ENCODE peak calls at places on chromosomes 4 and X, in four cellular contexts. M is H9, I is nephron progenitor cell, N is OCI-LY7. X is an unnamed sample.

GRCh38 chr4:78551420-78552351 is at the start of gene ANXA3:
- DNase-seq in I (peak), M (peak), N (no peak), X (peak)

GRCh38 chr4:8617486-8618040 is 25.0 kb downstream of the CPZ start:
- DNase-seq in N (no peak), M (no peak), I (no peak), X (no peak)

GRCh38 chrX:38192007-38192625 is 28.6 kb downstream of the SRPX start:
- DNase-seq in I (no peak), M (peak), N (peak), X (peak)

GRCh38 chr4:7863911-7864681 is 75.6 kb downstream of the AFAP1 start:
- DNase-seq in M (peak), N (peak), I (no peak), X (no peak)

GRCh38 chrX:139969286-139969685 is 4.0 kb upstream of the CXorf66 start:
- DNase-seq in N (no peak), M (no peak), I (no peak), X (no peak)

GRCh38 chrX:150768132-150768485 is 74.9 kb downstream of the MTMR1 start:
- DNase-seq in M (no peak), I (no peak), N (no peak), X (peak)

GRCh38 chr4:38279650-38280322 is 319.6 kb downstream of the PTTG2 start:
- DNase-seq in N (no peak), I (no peak), M (no peak), X (no peak)

GRCh38 chr4:30716671-30717207 is 3.4 kb upstream of the PCDH7 start:
- DNase-seq in N (no peak), M (no peak), I (peak), X (peak)

GRCh38 chr4:73603854-73604584 is 16.2 kb downstream of the RASSF6 start:
- DNase-seq in N (no peak), M (no peak), I (no peak), X (no peak)

GRCh38 chr4:185966997-185967775 is 101.8 kb upstream of the TLR3 start:
- DNase-seq in I (no peak), N (no peak), M (no peak), X (no peak)

GRCh38 chr4:76803522-76803921 is 94.4 kb downstream of the SOWAHB start:
- DNase-seq in I (no peak), M (no peak), N (no peak), X (peak)

GRCh38 chrX:40931921-40932320 is 153.3 kb upstream of the USP9X start:
- DNase-seq in I (no peak), N (no peak), M (no peak), X (peak)

GRCh38 chr4:155025762-155026457 is 182.5 kb upstream of the NPY2R start:
- DNase-seq in N (no peak), I (peak), M (peak), X (peak)

GRCh38 chr4:146343199-146343598 is 128.9 kb downstream of the REELD1 start:
- DNase-seq in I (no peak), N (no peak), M (no peak), X (no peak)

GRCh38 chr4:146346276-146346675 is 131.9 kb downstream of the REELD1 start:
- DNase-seq in I (no peak), M (no peak), N (no peak), X (no peak)

GRCh38 chr4:146343776-146344175 is 129.4 kb downstream of the REELD1 start:
- DNase-seq in I (no peak), M (no peak), N (no peak), X (no peak)

GRCh38 chr4:146340798-146341197 is 126.5 kb downstream of the REELD1 start:
- DNase-seq in I (no peak), M (no peak), N (peak), X (peak)

GRCh38 chr4:146342600-146343192 is 128.4 kb downstream of the REELD1 start:
- DNase-seq in N (peak), M (no peak), I (peak), X (peak)
- TF ChIP-seq CTCF in N (peak), M (peak), I (peak), X (peak)

DNA sequence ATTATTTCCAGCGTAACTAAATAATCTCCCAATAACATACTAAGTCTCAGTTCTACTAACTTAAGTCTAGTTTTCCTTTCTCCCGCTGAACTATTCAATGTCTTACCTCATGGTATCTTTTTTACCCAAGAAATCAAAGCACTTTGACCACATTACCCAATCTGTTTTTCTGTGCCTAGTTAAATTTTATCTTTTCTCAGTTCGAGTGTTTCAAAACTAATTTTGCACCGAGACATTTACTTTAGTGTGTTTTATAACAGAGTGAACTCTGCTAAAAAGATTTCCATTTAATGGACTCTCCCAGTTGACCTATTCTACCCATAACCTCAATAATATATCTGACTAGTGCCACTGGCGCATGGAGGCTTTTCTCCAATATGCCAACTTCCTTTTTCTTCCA is 67.6 kb upstream of the IRF2 start:
- DNase-seq in I (no peak), M (no peak), N (no peak), X (no peak)
- TF ChIP-seq CTCF in I (no peak), M (no peak), N (no peak), X (no peak)

GRCh38 chrX:68685722-68686683 is 38.5 kb downstream of the STARD8 start:
- DNase-seq in M (peak), I (peak), N (no peak), X (no peak)
- TF ChIP-seq CTCF in M (peak), I (no peak), N (no peak), X (no peak)

GRCh38 chr4:13599159-13599558 is 28.4 kb downstream of the BOD1L1 start:
- DNase-seq in N (peak), M (peak), I (peak), X (no peak)
- TF ChIP-seq CTCF in N (peak), M (peak), I (peak), X (no peak)

GRCh38 chr4:147938481-147938880 is 206.6 kb downstream of the ARHGAP10 start:
- DNase-seq in M (no peak), N (no peak), I (no peak), X (no peak)

GRCh38 chr4:147928400-147928799 is 196.5 kb downstream of the ARHGAP10 start:
- DNase-seq in I (no peak), N (no peak), M (no peak), X (peak)

GRCh38 chr4:147927377-147928137 is 195.7 kb downstream of the ARHGAP10 start:
- DNase-seq in M (no peak), N (no peak), I (no peak), X (peak)

GRCh38 chr4:147933779-147934178 is 201.9 kb downstream of the ARHGAP10 start:
- DNase-seq in I (no peak), N (no peak), M (no peak), X (no peak)

DNA sequence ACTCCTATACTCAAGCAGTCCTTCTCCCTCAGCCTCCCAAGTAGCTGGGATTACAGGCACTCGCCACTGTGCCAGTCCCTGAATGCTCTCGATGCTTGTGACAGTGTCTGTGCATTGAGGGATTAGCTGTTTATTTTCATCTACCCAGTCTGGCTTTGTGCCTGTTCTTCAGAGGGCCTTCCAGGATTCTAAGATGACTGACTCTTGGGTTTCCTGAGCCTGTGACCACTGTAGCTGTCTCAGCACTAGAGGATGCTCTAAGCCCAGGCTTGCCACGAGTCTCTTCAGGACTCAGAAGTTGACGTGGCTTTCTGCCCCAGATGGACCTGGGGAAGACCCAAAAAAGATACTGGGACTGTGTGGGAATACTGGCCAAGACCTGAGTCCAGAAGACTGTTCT is 201.4 kb downstream of the ARHGAP10 start:
- DNase-seq in N (peak), I (no peak), M (no peak), X (no peak)
- TF ChIP-seq CTCF in N (peak), I (no peak), M (peak), X (no peak)

GRCh38 chr4:98995183-98996055 is at the start of gene METAP1:
- DNase-seq in M (peak), I (peak), N (peak), X (peak)
- TF ChIP-seq CTCF in M (peak), I (peak), N (peak), X (peak)

GRCh38 chr4:166252487-166253402 is 379.7 kb downstream of the TLL1 start:
- DNase-seq in N (peak), I (peak), M (no peak), X (peak)
- TF ChIP-seq CTCF in N (peak), I (peak), M (peak), X (peak)

DNA sequence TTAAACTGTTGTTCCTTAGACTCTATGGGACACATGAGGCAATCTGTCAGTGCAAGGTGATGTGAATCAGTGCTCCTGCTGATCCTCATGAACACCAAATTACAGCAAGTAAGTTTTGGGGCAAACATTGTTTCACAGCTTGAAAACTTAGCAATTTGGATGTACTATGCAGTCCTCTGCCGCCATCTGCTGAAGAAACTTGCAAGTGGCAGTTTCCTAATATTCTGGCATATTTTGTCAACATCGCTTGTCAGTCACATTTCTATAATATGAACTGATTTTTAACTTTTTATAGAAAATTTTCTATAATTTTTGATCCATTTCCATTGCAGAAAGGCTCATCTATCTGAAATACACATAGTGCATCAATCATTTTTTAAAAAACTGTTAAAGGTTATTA is 56.3 kb downstream of the ZAR1 start:
- DNase-seq in N (peak), I (peak), M (no peak), X (peak)
- TF ChIP-seq CTCF in N (peak), I (peak), M (peak), X (peak)

DNA sequence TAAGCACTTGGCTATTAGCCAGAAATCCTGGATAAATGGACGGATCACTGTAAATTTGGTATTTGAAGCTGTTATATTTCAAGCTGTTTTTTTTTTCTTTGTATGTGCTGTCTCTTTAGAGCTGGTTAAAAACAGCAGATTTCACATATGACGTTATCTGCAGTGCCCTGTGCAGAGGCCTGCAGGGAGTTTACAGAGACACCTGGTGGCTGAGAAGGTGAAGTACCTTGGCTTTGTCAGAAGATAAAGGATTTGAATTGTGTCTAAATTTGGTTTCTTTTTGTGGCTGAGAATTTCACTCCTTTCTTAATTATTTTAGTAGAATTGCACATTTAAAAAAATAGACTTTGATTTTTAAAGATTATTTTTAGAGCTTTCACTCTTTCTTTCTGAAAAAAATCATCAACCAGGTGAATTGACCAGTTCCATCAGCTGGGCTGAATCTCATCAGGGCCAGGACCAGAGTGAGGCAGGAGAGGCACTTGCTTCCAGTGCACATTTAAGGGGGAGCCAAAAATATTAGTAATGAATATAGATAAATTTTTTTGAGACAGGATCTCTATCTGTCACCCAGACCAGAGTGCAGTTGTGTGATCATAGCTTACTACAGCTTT is 9.6 kb upstream of the CHRNA9 start:
- DNase-seq in N (peak), I (peak), M (no peak), X (peak)
- TF ChIP-seq CTCF in N (peak), I (peak), M (peak), X (peak)

DNA sequence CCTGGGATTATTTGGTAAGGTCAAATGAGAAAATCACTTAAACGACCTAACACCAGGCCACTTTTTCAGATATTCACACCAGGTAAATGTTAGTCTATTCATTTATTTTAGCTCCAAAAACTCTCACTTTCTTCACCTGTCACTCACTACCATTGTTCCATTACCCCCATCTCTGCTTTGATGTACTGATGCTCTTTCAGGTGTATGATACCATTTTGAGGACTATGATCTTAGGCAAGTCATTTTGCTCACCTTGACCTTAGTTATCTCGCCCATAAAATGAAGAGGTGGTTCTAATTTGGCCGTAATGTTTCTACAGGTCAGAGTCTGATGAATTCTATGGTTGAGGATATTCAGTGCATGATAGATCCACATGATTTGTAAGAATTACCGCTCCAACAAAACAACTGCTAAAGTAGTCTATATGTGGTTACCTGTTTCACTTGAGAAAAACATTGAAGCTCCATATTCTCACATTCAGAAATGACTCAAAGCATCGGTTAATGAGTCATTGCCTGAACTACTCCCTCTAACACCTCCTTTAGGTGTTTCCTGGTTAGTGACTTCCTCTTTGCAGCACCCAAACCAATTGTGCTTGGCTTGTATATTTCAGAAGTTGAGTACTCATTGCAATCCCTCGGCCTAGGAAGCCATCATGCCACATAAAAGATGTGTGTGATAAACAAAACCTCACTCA is 4.5 kb downstream of the DTHD1 start:
- DNase-seq in M (no peak), I (no peak), N (no peak), X (peak)
- TF ChIP-seq CTCF in M (no peak), I (no peak), N (no peak), X (no peak)